ENCODE peak calls at places on chromosomes 11 and 22, in eight cellular contexts. A, W, V, J, G, N, L and C are unnamed samples.

GRCh38 chr11:130369713-130370112 is 55.0 kb upstream of the ZBTB44 start:
- DNase-seq in L (no peak), V (no peak), N (no peak), A (no peak), J (no peak), G (no peak), W (no peak), C (no peak)

GRCh38 chr11:62269654-62270278 is at the start of gene SCGB2A2:
- DNase-seq in J (no peak), N (no peak), W (no peak), L (no peak), V (no peak), A (no peak), G (no peak), C (no peak)

GRCh38 chr11:2807801-2808241 is 77.8 kb downstream of the CDKN1C start:
- DNase-seq in V (no peak), A (peak), J (no peak), W (peak), G (no peak), N (no peak), L (no peak), C (no peak)

GRCh38 chr22:49587421-49587820 is 240.3 kb downstream of the BRD1 start:
- DNase-seq in L (no peak), V (no peak), G (no peak), A (peak), N (no peak), J (no peak), W (no peak), C (no peak)

GRCh38 chr11:126507646-126508045 is 152.2 kb downstream of the ST3GAL4 start:
- DNase-seq in N (no peak), J (no peak), G (no peak), V (no peak), A (no peak), L (no peak), W (no peak), C (no peak)

GRCh38 chr11:117226388-117227385 is 5.2 kb downstream of the PCSK7 start:
- DNase-seq in A (peak), W (no peak), G (peak), L (peak), N (peak), J (peak), V (peak), C (peak)

GRCh38 chr22:38262051-38262795 is 10.6 kb downstream of the TMEM184B start:
- DNase-seq in L (peak), G (peak), A (peak), W (peak), N (no peak), V (no peak), J (peak), C (no peak)

GRCh38 chr11:66649903-66650302 is 11.4 kb downstream of the RBM4 start:
- DNase-seq in A (no peak), J (no peak), W (no peak), L (no peak), N (no peak), V (no peak), G (no peak), C (no peak)

GRCh38 chr22:46974631-46975585 is 212.5 kb downstream of the TBC1D22A start:
- DNase-seq in G (no peak), N (no peak), L (no peak), A (no peak), V (no peak), J (no peak), W (no peak), C (no peak)

GRCh38 chr11:45180888-45181594 is 34.6 kb downstream of the PRDM11 start:
- DNase-seq in J (peak), W (no peak), A (peak), G (peak), V (peak), N (peak), L (no peak), C (peak)

GRCh38 chr11:45933846-45934579 is 11.6 kb downstream of the LARGE2 start:
- DNase-seq in V (no peak), A (no peak), W (no peak), L (no peak), J (no peak), N (no peak), G (no peak), C (no peak)

GRCh38 chr11:57320719-57321387 is 3.9 kb downstream of the TNKS1BP1 start:
- DNase-seq in L (no peak), J (no peak), A (peak), N (no peak), W (no peak), G (no peak), V (no peak), C (no peak)

GRCh38 chr11:57321996-57322880 is 2.5 kb downstream of the TNKS1BP1 start:
- DNase-seq in G (peak), J (peak), N (peak), W (no peak), V (no peak), A (peak), L (peak), C (peak)

GRCh38 chr11:57318178-57318577 is 6.6 kb downstream of the TNKS1BP1 start:
- DNase-seq in V (no peak), J (peak), G (no peak), L (no peak), W (no peak), A (no peak), N (no peak), C (no peak)

GRCh38 chr11:57321388-57321995 is 3.3 kb downstream of the TNKS1BP1 start:
- DNase-seq in V (no peak), N (peak), J (no peak), G (no peak), A (no peak), W (no peak), L (no peak), C (no peak)

GRCh38 chr11:57320067-57320718 is 4.6 kb downstream of the TNKS1BP1 start:
- DNase-seq in N (no peak), A (no peak), W (no peak), J (no peak), V (no peak), G (no peak), L (no peak), C (no peak)
- H3K4me3 ChIP-seq in N (no peak), A (no peak), W (no peak), J (no peak), V (no peak), G (no peak), L (no peak), C (no peak)

GRCh38 chr22:19578180-19579004 is 54.2 kb upstream of the CLDN5 start:
- DNase-seq in J (no peak), N (no peak), W (no peak), V (peak), L (no peak), G (no peak), A (no peak), C (no peak)

GRCh38 chr22:19579880-19580279 is 55.7 kb upstream of the CLDN5 start:
- DNase-seq in A (peak), G (no peak), L (no peak), J (no peak), N (no peak), V (no peak), W (peak), C (no peak)

GRCh38 chr22:19579113-19579811 is 55.1 kb upstream of the CLDN5 start:
- DNase-seq in W (peak), N (no peak), G (no peak), L (no peak), A (no peak), V (no peak), J (no peak), C (no peak)

GRCh38 chr22:19576460-19577421 is 52.5 kb upstream of the CLDN5 start:
- DNase-seq in W (peak), L (no peak), N (no peak), V (peak), A (no peak), G (peak), J (peak), C (no peak)

DNA sequence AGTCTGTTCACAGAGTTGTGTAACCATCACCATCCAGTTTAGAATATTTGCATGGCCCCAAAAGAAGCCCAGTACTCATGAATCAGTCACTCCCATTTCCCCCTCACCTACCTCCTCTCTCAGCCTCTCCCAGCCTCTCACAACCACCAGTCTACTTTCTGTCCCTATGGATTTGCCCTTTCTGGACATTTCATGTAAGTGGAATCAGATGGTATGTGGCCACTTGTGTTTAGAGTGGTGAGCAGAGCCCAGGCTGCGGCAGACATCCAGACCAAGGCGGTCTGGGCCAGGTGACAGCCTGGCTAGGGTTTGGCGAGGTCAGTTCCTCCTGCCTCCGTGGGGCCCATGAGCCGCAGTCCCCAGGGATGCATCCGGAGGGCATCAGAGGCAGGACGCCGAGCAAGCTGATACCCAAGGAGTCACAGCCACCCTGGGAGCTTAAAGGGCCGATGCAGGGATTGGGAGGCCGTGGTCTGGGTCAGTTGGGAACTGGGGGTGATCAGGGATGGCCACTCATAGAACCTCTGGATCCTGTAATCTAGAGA is 53.3 kb upstream of the CLDN5 start:
- DNase-seq in V (no peak), G (no peak), N (no peak), A (no peak), W (no peak), L (peak), J (no peak), C (no peak)
- H3K4me3 ChIP-seq in V (no peak), G (no peak), N (no peak), A (no peak), W (no peak), L (no peak), J (no peak), C (no peak)

GRCh38 chr11:71504526-71504925 is 22.5 kb upstream of the KRTAP5-7 start:
- DNase-seq in W (no peak), V (no peak), G (peak), J (no peak), A (no peak), L (no peak), N (no peak), C (no peak)

GRCh38 chr11:71502871-71503435 is 24.1 kb upstream of the KRTAP5-7 start:
- DNase-seq in V (no peak), W (no peak), J (no peak), A (no peak), G (no peak), N (no peak), L (no peak), C (no peak)

GRCh38 chr11:71505001-71505400 is 22.1 kb upstream of the KRTAP5-7 start:
- DNase-seq in J (no peak), W (no peak), A (no peak), L (no peak), G (no peak), N (no peak), V (no peak), C (no peak)

GRCh38 chr11:71507102-71507501 is 20.0 kb upstream of the KRTAP5-7 start:
- DNase-seq in N (no peak), J (no peak), V (no peak), W (no peak), G (no peak), A (no peak), L (no peak), C (no peak)

DNA sequence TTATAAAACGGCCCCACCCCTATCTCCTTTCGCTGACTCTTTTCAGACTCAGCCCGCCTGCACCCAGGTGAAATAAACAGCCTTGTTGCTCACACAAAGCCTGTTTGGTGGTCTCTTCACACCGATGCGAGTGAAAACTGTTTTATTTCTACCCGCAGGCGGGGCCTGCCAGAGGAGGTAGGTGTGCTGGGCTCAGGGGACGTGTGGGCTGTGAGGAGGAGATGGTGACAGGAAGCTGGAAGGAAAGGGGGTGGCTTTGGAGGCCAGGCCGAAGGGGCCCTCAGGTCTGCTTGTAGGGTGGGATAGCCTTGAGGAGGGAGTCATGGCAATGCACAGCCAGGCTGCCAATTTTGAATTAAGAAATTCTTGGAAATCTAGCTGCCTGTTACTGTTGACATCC is 21.3 kb upstream of the KRTAP5-7 start:
- DNase-seq in N (no peak), L (no peak), V (no peak), G (no peak), W (no peak), J (no peak), A (no peak), C (no peak)
- H3K4me3 ChIP-seq in N (no peak), L (no peak), V (no peak), G (no peak), W (no peak), J (no peak), A (no peak), C (no peak)

DNA sequence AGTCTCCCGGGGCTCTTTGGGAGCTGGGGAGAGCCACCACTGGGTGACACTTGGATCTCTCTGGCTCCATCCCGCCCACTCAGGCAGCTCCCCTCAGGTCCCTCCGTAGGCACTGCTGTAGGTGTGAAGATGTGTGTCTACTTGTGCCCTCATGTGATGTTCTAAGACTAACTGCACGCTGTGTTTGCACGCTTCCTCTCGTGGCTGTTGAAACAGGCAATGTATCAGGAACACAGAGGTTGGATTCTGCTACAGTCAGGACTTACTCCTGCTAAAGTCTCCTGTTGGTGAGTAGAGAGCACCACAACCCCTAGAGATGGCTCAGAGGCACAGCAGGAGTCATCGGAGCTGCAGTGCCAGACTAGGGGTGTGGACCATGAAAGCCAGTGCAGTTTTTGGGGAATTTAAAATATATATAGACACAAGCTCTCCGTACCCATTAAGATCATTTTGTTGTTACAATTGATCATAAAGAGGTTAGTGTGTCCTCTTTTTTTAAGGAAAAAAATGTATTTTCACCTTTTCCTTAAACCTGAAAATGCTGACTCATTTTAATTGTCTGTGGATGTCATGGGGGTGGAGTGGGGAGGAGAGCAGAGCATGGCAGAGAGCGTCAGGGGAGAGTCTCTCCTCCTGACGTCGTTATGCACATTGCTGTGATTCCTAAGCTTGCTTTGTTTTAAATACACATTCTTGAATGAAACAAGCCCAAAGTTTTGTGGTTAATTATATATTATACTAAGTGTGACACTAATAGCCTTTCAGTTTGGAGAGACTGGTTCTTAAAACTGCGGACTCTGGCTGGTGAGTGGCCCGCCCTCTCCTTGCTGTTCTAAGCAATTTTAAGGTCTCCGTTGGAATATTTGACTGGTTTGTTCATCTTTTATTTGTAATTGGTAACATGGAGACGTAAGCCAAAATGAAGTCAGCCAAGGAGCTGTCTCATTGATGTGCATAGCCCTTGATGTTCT is 16.2 kb upstream of the CTTN start:
- DNase-seq in G (no peak), J (peak), L (no peak), V (no peak), N (peak), W (no peak), A (no peak), C (peak)
- H3K4me3 ChIP-seq in G (no peak), J (no peak), L (no peak), V (no peak), N (no peak), W (no peak), A (no peak), C (no peak)

DNA sequence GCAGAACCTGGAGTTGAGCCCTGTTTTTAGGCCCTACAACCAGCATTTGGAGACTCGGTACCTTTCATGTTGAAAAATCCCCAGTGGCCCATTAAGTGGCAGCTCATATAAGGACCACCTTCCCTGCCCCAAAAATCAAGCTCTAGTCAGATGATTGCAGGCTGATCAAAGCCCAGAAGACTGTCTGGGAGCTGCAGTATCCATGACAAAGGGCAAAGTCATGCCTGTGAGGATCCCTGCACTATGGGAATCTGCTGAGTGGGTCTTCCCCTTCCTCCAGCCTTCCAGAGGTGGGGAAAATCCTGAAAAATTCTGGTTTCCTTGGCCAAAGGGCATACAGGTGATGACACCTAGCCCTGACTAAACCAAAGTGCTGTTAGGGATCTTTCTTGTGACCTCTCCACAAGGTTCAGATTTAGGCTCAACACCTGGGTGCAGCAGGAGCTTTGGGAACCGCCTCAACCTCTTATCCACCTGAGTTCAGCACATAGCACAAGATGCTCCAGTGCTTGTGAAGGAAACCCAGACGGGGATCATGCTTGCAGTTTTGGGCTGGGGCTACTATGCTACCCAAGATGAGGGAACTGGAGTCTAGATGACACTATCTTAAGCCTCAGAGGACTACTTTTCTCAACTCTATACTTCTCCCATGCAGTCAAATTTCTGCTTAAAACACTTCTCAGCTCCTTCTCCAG is 1.2 kb upstream of the TRIM3 start:
- DNase-seq in N (no peak), L (no peak), G (no peak), A (no peak), V (no peak), W (no peak), J (no peak), C (no peak)
- H3K4me3 ChIP-seq in N (no peak), L (no peak), G (peak), A (peak), V (no peak), W (no peak), J (peak), C (no peak)